ENCODE peak calls at places on chromosomes 3 and 15, in six cellular contexts. L, E, Z, U, H and Y are unnamed samples.

GRCh38 chr3:43349759-43350158 is 63.4 kb downstream of the SNRK start:
- DNase-seq in L (no peak), E (no peak), Z (no peak), U (no peak), H (no peak), Y (no peak)

GRCh38 chr3:40899286-40899712 is 300.0 kb upstream of the CTNNB1 start:
- DNase-seq in L (no peak), E (no peak), Z (no peak), U (no peak), H (no peak), Y (no peak)

GRCh38 chr3:176430244-176430893 is 766.9 kb downstream of the TBL1XR1 start:
- DNase-seq in L (peak), E (no peak), Z (peak), U (no peak), H (no peak), Y (peak)

GRCh38 chr3:129577356-129577755 is 29.1 kb downstream of the PLXND1 start:
- DNase-seq in L (peak), E (no peak), Z (no peak), U (no peak), H (peak), Y (no peak)

GRCh38 chr15:33066584-33066983 is 127.9 kb downstream of the FMN1 start:
- DNase-seq in L (no peak), E (no peak), Z (no peak), U (no peak), H (no peak), Y (no peak)

GRCh38 chr3:159817571-159817970 is 171.1 kb upstream of the IL12A start:
- DNase-seq in L (no peak), E (no peak), Z (no peak), U (no peak), H (no peak), Y (no peak)

GRCh38 chr3:133469140-133469731 is 69.4 kb downstream of the BFSP2 start:
- DNase-seq in L (peak), E (no peak), Z (peak), U (no peak), H (peak), Y (no peak)

GRCh38 chr3:99857278-99857677 is 39.6 kb downstream of the CMSS1 start:
- DNase-seq in L (no peak), E (no peak), Z (no peak), U (no peak), H (no peak), Y (no peak)

GRCh38 chr15:64045774-64046346 is 425 bp downstream of the DAPK2 start:
- DNase-seq in L (no peak), E (peak), Z (peak), U (no peak), H (peak), Y (no peak)

GRCh38 chr3:72517804-72518442 is 330.3 kb downstream of the SHQ1 start:
- DNase-seq in L (peak), E (no peak), Z (no peak), U (no peak), H (no peak), Y (no peak)

GRCh38 chr3:179765396-179765795 is 112.6 kb downstream of the USP13 start:
- DNase-seq in L (no peak), E (no peak), Z (no peak), U (no peak), H (no peak), Y (no peak)

GRCh38 chr15:89917442-89918085 is 4.8 kb upstream of the ARPIN start:
- DNase-seq in L (no peak), E (no peak), Z (no peak), U (no peak), H (no peak), Y (no peak)

GRCh38 chr15:62903437-62903836 is 139.1 kb upstream of the TPM1 start:
- DNase-seq in L (no peak), E (no peak), Z (no peak), U (no peak), H (no peak), Y (no peak)

GRCh38 chr15:39925112-39925830 is 5.2 kb upstream of the GPR176 start:
- DNase-seq in L (no peak), E (no peak), Z (no peak), U (no peak), H (no peak), Y (no peak)

GRCh38 chr3:129485681-129486056 is 42.8 kb upstream of the RHO start:
- DNase-seq in L (peak), E (no peak), Z (no peak), U (no peak), H (peak), Y (no peak)

GRCh38 chr15:53910852-53911251 is 67.4 kb upstream of the UNC13C start:
- DNase-seq in L (no peak), E (no peak), Z (no peak), U (no peak), H (no peak), Y (no peak)

GRCh38 chr3:175386630-175387029 is 527.5 kb downstream of the NAALADL2 start:
- DNase-seq in L (peak), E (no peak), Z (no peak), U (no peak), H (no peak), Y (no peak)

GRCh38 chr3:123694377-123695147 is 109.7 kb upstream of the HACD2 start:
- DNase-seq in L (peak), E (no peak), Z (no peak), U (no peak), H (no peak), Y (no peak)

GRCh38 chr3:177553586-177553985 is 356.3 kb upstream of the TBL1XR1 start:
- DNase-seq in L (no peak), E (no peak), Z (no peak), U (no peak), H (no peak), Y (no peak)

GRCh38 chr3:100682056-100682853 is 27.0 kb upstream of the TFG start:
- DNase-seq in L (peak), E (no peak), Z (no peak), U (no peak), H (peak), Y (no peak)

GRCh38 chr3:43394071-43394501 is 107.7 kb downstream of the SNRK start:
- DNase-seq in L (peak), E (no peak), Z (no peak), U (no peak), H (peak), Y (no peak)

GRCh38 chr3:12483364-12483763 is 916 bp upstream of the TSEN2 start:
- DNase-seq in L (no peak), E (no peak), Z (no peak), U (no peak), H (no peak), Y (no peak)

GRCh38 chr15:25891108-25891507 is 28.0 kb upstream of the ATP10A start:
- DNase-seq in L (no peak), E (no peak), Z (no peak), U (no peak), H (no peak), Y (no peak)

GRCh38 chr3:184196536-184196935 is 10.5 kb downstream of the ABCF3 start:
- DNase-seq in L (no peak), E (no peak), Z (no peak), U (no peak), H (no peak), Y (no peak)

GRCh38 chr3:180142041-180142440 is 105.3 kb upstream of the PEX5L start:
- DNase-seq in L (no peak), E (no peak), Z (no peak), U (no peak), H (no peak), Y (no peak)

GRCh38 chr15:51093488-51093864 is 1.2 kb downstream of the TNFAIP8L3 start:
- DNase-seq in L (no peak), E (no peak), Z (no peak), U (no peak), H (peak), Y (no peak)

GRCh38 chr15:94644433-94644832 is 413.1 kb downstream of the MCTP2 start:
- DNase-seq in L (no peak), E (no peak), Z (no peak), U (no peak), H (no peak), Y (no peak)

GRCh38 chr3:32873491-32874130 is 55.8 kb downstream of the TRIM71 start:
- DNase-seq in L (no peak), E (no peak), Z (peak), U (no peak), H (no peak), Y (no peak)
- TF ChIP-seq CTCF in L (no peak), E (no peak), Z (peak), U (no peak), H (no peak), Y (peak)

DNA sequence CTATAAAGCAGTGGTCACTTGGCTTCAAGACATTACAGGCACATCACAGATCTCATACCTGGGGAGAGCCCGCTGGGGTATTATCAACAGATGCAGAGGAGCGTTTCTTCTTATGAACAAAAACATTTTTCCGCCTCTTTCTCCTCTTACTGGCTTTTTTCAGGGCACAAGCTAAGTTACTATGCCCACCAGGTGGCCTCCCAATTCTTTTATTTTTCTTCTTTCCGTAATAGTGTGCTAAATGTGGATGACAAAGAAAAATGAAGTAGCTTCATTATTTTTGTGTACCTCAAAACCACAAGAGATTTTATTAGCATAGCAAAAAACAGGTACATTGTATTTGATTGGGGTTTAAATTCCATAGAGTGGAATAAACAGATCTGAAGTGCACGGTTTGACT is 10.1 kb upstream of the STIMATE start:
- DNase-seq in L (no peak), E (no peak), Z (no peak), U (no peak), H (no peak), Y (no peak)
- TF ChIP-seq CTCF in L (no peak), E (no peak), Z (no peak), U (no peak), H (no peak), Y (no peak)

GRCh38 chr3:22887664-22888291 is 315.3 kb upstream of the UBE2E2 start:
- DNase-seq in L (peak), E (no peak), Z (peak), U (peak), H (no peak), Y (no peak)
- TF ChIP-seq CTCF in L (peak), E (peak), Z (peak), U (peak), H (peak), Y (peak)

GRCh38 chr3:169812124-169812843 is 386 bp upstream of the LRRIQ4 start:
- DNase-seq in L (peak), E (peak), Z (peak), U (peak), H (peak), Y (peak)

GRCh38 chr3:169811606-169812123 is 1.0 kb upstream of the LRRIQ4 start:
- DNase-seq in L (peak), E (no peak), Z (no peak), U (no peak), H (no peak), Y (no peak)

GRCh38 chr3:169815590-169816150 is 3.0 kb upstream of the LRRC34 start:
- DNase-seq in L (no peak), E (no peak), Z (no peak), U (no peak), H (no peak), Y (no peak)

GRCh38 chr3:169812844-169813677 is at the start of the genes LRRC34 and LRRIQ4:
- DNase-seq in L (peak), E (peak), Z (peak), U (peak), H (peak), Y (peak)

DNA sequence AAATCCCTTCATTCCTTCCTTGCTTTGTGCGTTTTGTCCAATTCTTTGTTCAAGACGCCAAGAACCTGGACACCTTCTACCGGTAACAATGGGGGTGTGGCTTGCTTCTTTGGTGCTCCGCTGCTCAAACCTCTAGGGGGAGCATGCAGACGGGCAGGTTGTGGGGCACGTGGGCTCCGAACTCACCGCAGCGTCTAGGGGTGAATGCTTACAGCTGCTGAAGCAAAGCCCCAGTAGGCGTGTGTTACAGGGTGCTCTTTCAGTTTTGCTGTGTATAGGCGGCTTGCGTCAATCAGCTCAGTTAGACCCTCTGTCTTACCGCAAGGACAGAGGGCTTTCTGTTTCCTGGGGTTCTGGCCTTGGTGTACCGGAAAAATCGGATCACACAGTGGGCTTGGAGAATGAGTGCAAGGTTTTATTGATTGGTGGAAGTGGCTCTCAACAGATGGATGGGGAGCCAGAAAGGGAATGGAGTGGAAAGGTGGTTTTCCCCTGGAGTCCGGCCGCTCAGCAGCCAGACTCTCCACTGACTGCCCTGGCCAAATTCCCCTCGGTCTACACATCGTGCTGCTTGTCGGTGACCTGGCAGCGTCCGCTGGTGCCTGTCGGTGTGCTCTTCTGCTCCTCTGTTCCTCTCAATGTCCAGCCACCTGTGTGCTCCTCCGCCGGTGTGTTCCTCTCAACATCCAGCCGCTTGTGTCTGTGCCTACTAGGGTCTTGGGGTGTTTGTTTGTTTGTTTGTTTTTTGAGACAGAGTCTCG is 1.2 kb upstream of the LRRC34 start:
- DNase-seq in L (peak), E (no peak), Z (peak), U (peak), H (no peak), Y (peak)
- TF ChIP-seq CTCF in L (peak), E (peak), Z (peak), U (no peak), H (no peak), Y (peak)

DNA sequence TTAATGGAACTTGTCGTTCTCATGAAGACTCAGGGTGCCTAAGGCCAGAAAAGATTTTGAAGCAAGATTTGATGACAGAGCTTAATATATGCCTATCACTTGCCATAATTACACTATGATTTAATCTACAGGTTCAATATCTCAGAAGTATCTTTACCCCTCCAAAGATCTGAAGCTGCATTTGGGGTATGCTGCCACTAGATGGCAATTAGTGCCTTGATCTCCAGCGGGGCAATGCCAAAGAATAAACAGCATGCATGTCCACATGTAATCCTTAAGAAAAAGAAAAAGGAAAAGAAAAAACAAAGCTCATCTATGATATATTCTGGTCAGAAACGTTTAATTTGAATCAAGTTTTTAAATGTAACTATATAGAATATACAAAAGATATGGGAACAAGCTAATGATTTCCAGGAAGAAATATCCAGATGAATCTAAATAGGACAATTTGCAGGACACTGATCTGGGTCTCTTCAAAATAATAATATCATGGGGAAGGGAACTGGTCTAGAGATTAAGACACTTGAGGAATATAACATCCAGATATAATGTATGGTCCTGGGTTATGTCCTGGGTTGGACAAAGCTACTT is 55.0 kb upstream of the SOX14 start:
- DNase-seq in L (no peak), E (peak), Z (peak), U (peak), H (no peak), Y (peak)
- TF ChIP-seq CTCF in L (peak), E (peak), Z (peak), U (peak), H (no peak), Y (peak)

GRCh38 chr3:50221413-50222168 is 14.4 kb upstream of the GNAI2 start:
- DNase-seq in L (no peak), E (no peak), Z (no peak), U (peak), H (no peak), Y (no peak)
- TF ChIP-seq CTCF in L (no peak), E (no peak), Z (no peak), U (no peak), H (no peak), Y (peak)